ENCODE peak calls at places on chromosome 7, in nine cellular contexts. R is heart left ventricle, S is breast epithelium, G is A549, E is sigmoid colon, W is transverse colon, N is H1, A is tibial nerve, H is IMR-90. F is an unnamed sample.

GRCh38 chr7:101804642-101805401 is 12.6 kb upstream of the CUX1 start:
- DNase-seq in R (no peak), S (no peak), G (peak), E (no peak), W (peak), N (peak), A (no peak), H (no peak), F (no peak)

GRCh38 chr7:139813141-139813540 is 15.9 kb upstream of the TBXAS1 start:
- DNase-seq in R (no peak), S (no peak), G (no peak), E (no peak), W (no peak), N (no peak), A (no peak), H (no peak), F (no peak)

GRCh38 chr7:134513169-134513752 is 14.1 kb upstream of the AKR1B10 start:
- DNase-seq in R (peak), S (no peak), G (peak), E (no peak), W (peak), N (peak), A (no peak), H (peak), F (no peak)

GRCh38 chr7:94962661-94963060 is 55.3 kb downstream of the PPP1R9A start:
- DNase-seq in R (no peak), S (no peak), G (no peak), E (no peak), W (no peak), N (no peak), A (no peak), H (no peak), F (no peak)

GRCh38 chr7:86437951-86438450 is 205.7 kb upstream of the GRM3 start:
- DNase-seq in R (no peak), S (no peak), G (no peak), E (no peak), W (no peak), N (no peak), A (no peak), H (no peak), F (no peak)

GRCh38 chr7:18958627-18959026 is 158.8 kb downstream of the TWIST1 start:
- DNase-seq in R (no peak), S (no peak), G (no peak), E (no peak), W (no peak), N (no peak), A (no peak), H (peak), F (no peak)

GRCh38 chr7:53094827-53095226 is 59.4 kb downstream of the POM121L12 start:
- DNase-seq in R (no peak), S (no peak), G (no peak), E (no peak), W (no peak), N (no peak), A (no peak), H (no peak), F (no peak)

GRCh38 chr7:8221603-8222002 is 40.4 kb downstream of the ICA1 start:
- DNase-seq in R (no peak), S (no peak), G (no peak), E (no peak), W (no peak), N (no peak), A (no peak), H (no peak), F (no peak)

GRCh38 chr7:156834462-156834861 is 58.5 kb downstream of the LMBR1 start:
- DNase-seq in R (no peak), S (no peak), G (no peak), E (no peak), W (no peak), N (no peak), A (no peak), H (no peak), F (no peak)

GRCh38 chr7:112292162-112292561 is 85.7 kb downstream of the ZNF277 start:
- DNase-seq in R (no peak), S (no peak), G (no peak), E (no peak), W (no peak), N (no peak), A (no peak), H (no peak), F (no peak)

GRCh38 chr7:29320577-29320976 is 126.0 kb downstream of the CHN2 start:
- DNase-seq in R (no peak), S (no peak), G (no peak), E (no peak), W (no peak), N (no peak), A (no peak), H (no peak), F (no peak)

GRCh38 chr7:24926623-24927539 is 53.1 kb downstream of the OSBPL3 start:
- DNase-seq in R (no peak), S (no peak), G (no peak), E (no peak), W (no peak), N (no peak), A (no peak), H (peak), F (no peak)

GRCh38 chr7:47147213-47147631 is 434.7 kb downstream of the TNS3 start:
- DNase-seq in R (no peak), S (no peak), G (peak), E (no peak), W (no peak), N (no peak), A (no peak), H (no peak), F (no peak)

GRCh38 chr7:157717211-157718174 is 380.7 kb downstream of the DNAJB6 start:
- DNase-seq in R (peak), S (no peak), G (no peak), E (peak), W (no peak), N (no peak), A (no peak), H (no peak), F (no peak)

GRCh38 chr7:132410385-132410784 is 165.9 kb downstream of the PLXNA4 start:
- DNase-seq in R (peak), S (no peak), G (no peak), E (no peak), W (no peak), N (no peak), A (no peak), H (no peak), F (no peak)

GRCh38 chr7:137393570-137393969 is 50.0 kb upstream of the PTN start:
- DNase-seq in R (no peak), S (no peak), G (no peak), E (no peak), W (no peak), N (no peak), A (no peak), H (no peak), F (no peak)

GRCh38 chr7:130213820-130214219 is 6.2 kb downstream of the SSMEM1 start:
- DNase-seq in R (no peak), S (no peak), G (no peak), E (no peak), W (no peak), N (no peak), A (no peak), H (no peak), F (no peak)

GRCh38 chr7:82559203-82559805 is 115.7 kb upstream of the CACNA2D1 start:
- DNase-seq in R (peak), S (no peak), G (peak), E (no peak), W (peak), N (no peak), A (no peak), H (no peak), F (no peak)
- TF ChIP-seq POLR2A in R (no peak), S (no peak), G (no peak), E (no peak), W (no peak), N (no peak), A (no peak), H (no peak), F (no peak)

GRCh38 chr7:121083138-121083789 is 94.8 kb downstream of the CPED1 start:
- DNase-seq in R (no peak), S (no peak), G (no peak), E (no peak), W (no peak), N (no peak), A (no peak), H (peak), F (no peak)

GRCh38 chr7:121085922-121086321 is 97.4 kb downstream of the CPED1 start:
- DNase-seq in R (no peak), S (no peak), G (no peak), E (no peak), W (no peak), N (no peak), A (no peak), H (peak), F (no peak)

GRCh38 chr7:121084256-121084655 is 95.7 kb downstream of the CPED1 start:
- DNase-seq in R (no peak), S (no peak), G (no peak), E (no peak), W (no peak), N (no peak), A (no peak), H (peak), F (no peak)

GRCh38 chr7:121083790-121084251 is 95.3 kb downstream of the CPED1 start:
- DNase-seq in R (no peak), S (no peak), G (no peak), E (no peak), W (no peak), N (no peak), A (no peak), H (peak), F (no peak)

GRCh38 chr7:121084748-121085336 is 96.3 kb downstream of the CPED1 start:
- DNase-seq in R (peak), S (no peak), G (peak), E (no peak), W (no peak), N (no peak), A (no peak), H (peak), F (no peak)
- TF ChIP-seq POLR2A in R (no peak), S (no peak), G (no peak), E (no peak), W (no peak), N (no peak), A (no peak), H (peak), F (no peak)

GRCh38 chr7:73522081-73522818 is at the start of gene BAZ1B:
- DNase-seq in R (peak), S (peak), G (peak), E (peak), W (peak), N (peak), A (peak), H (peak), F (peak)

GRCh38 chr7:73518470-73518869 is 3.6 kb downstream of the BAZ1B start:
- DNase-seq in R (no peak), S (no peak), G (no peak), E (no peak), W (peak), N (no peak), A (no peak), H (no peak), F (no peak)

GRCh38 chr7:73519867-73520672 is 2.0 kb downstream of the BAZ1B start:
- DNase-seq in R (no peak), S (no peak), G (peak), E (no peak), W (peak), N (no peak), A (no peak), H (peak), F (no peak)

GRCh38 chr7:73520673-73521635 is 1.1 kb downstream of the BAZ1B start:
- DNase-seq in R (no peak), S (no peak), G (peak), E (no peak), W (no peak), N (no peak), A (no peak), H (peak), F (no peak)

DNA sequence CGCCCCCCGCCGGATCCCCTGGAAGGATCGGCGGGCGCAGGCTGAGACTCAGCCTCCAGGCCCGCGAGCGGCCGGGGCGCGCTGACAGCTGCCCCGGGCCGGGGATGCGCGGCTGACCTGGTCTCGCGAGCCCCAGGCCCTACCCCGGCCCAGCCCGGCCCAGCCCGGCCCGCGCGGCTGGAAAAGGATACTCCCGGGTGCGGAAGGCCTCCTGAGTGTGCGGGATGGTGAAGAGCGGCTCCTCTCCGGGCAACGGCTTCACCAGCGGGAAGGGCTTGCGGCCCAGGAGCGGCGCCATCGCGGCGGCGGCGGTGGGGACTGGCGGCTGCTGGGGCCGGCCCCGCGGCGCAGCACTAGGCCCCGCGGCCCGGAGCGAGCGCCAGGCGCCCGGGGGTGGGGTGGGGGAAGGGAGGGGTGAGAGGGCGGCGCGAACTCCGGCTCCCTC is 435 bp downstream of the BAZ1B start:
- DNase-seq in R (peak), S (peak), G (no peak), E (no peak), W (no peak), N (peak), A (no peak), H (peak), F (peak)
- TF ChIP-seq POLR2A in R (no peak), S (no peak), G (peak), E (no peak), W (no peak), N (no peak), A (no peak), H (peak), F (no peak)

DNA sequence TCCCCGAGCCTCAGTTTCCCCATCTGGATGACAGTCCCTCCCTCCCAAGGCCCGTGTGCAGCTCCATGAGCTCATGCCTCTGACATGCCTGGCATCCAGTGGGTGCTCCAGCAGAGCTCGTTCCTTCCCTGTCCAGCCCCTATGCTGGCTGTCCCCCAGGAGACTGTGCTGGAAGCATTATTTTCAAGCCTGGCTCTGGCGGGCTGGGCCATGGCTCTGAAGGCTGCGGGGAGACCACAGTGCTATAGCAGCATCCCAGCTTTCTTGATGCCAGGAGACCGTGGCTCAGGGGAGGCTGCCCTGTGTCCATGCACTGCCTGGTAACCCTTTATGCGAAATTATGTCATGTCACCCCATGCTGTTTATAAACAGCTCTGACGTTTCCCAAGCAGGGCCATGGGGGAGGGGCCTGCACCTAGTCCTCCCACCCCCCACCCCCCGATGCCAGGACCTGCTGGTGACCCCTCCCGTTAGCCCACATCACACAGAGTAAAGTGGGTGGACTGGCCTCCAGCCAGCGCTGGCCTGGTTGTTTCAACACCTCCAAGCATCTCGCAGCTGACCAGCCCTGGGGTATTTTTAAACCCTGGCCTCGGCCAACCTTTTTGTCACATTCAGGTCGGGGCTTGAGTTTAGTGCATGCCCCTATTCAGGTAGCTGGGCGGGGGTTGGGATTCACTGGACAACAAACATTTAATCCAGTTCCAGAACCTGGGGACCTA is 105.9 kb upstream of the ZNF716 start:
- DNase-seq in R (peak), S (no peak), G (no peak), E (no peak), W (no peak), N (no peak), A (no peak), H (no peak), F (no peak)
- TF ChIP-seq POLR2A in R (no peak), S (no peak), G (no peak), E (no peak), W (no peak), N (no peak), A (no peak), H (no peak), F (no peak)

GRCh38 chr7:100000239-100000638 is 15.2 kb upstream of the ZKSCAN1 start:
- DNase-seq in R (no peak), S (no peak), G (no peak), E (peak), W (no peak), N (no peak), A (no peak), H (no peak), F (no peak)

GRCh38 chr7:99992330-99993037 is 16.7 kb upstream of the AZGP1 start:
- DNase-seq in R (no peak), S (no peak), G (no peak), E (no peak), W (no peak), N (no peak), A (no peak), H (no peak), F (no peak)

GRCh38 chr7:99996755-99997544 is 18.4 kb upstream of the ZKSCAN1 start:
- DNase-seq in R (no peak), S (no peak), G (no peak), E (peak), W (no peak), N (no peak), A (no peak), H (no peak), F (no peak)

GRCh38 chr7:99994819-99995218 is 19.0 kb upstream of the AZGP1 start:
- DNase-seq in R (no peak), S (no peak), G (no peak), E (no peak), W (no peak), N (no peak), A (no peak), H (no peak), F (no peak)

DNA sequence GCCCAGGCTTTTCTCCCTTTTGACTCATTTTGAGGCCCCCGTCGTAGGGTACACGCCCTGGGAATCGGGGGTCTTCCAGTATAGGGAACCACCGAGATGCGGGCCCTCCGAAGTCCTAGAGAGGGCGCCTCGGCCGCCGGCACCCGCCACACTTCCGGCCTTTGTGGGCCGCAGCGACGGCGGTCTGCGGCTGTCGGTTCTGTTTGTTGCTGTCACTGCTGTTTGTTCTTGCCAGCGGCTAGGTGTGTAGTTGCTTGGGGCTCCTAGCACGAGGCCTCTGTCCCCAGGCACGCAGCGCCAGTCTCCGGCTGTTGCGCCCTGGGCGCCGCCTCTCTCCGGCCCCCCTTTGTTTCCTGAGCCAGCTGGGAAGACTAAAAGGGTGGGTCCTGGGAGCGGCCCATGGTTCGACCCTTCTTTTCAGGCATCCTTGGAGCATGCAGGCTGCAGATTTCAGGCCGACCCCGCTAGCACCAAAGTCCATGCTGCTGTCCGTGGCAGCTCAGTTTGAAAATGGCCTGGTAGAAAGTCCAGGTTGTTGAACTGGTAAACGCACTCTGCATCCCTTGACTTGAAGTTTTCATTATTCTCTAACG is 17.8 kb upstream of the ZKSCAN1 start:
- DNase-seq in R (peak), S (no peak), G (no peak), E (peak), W (peak), N (peak), A (no peak), H (no peak), F (no peak)
- TF ChIP-seq POLR2A in R (peak), S (no peak), G (no peak), E (peak), W (peak), N (peak), A (no peak), H (no peak), F (no peak)

GRCh38 chr7:55534916-55535636 is 37.2 kb downstream of the VOPP1 start:
- DNase-seq in R (no peak), S (no peak), G (no peak), E (no peak), W (no peak), N (no peak), A (no peak), H (no peak), F (no peak)
- TF ChIP-seq POLR2A in R (no peak), S (no peak), G (no peak), E (no peak), W (no peak), N (no peak), A (no peak), H (no peak), F (no peak)

DNA sequence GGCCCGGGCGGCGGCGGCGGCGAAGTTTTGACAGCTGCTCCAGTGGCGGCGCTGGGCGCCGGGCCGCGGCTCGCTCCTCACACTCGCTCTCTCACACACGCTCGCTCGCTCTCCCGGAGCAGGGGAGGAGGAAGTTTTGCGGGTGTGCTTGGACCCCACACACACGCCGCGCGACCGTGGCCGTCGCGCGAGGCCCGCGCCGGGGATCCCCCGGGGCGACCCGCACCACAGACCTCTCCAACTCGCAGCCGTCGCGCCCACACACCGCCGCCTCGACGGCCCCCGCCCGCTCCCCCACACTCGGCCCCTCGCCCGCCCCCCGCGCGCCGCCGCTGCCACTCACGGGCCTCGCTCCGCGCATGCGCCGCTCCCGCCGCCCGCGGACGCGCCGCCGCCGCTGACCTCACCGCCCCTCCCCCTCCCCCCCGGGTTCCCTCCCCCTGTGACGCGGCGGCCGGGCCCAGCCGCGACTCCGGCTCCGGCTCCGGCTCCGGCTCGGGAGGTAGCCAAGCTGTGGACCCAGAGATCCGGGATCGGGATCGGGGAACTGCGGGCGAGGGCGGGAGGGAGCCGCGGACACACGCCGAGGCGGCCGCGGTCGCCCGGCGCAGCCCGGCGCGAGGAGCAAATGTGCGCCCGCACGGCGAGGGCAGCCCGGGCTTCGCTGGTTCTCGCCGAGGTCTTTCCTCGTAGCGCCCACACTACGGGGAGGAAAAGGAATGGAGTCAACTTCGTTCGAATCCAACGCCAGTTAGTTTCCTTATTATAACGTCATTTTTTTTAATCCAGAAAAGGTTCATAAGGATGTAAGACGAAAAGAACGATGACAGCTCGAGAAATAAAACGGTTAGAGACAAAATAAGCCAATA is 710 bp upstream of the KMT2C start:
- DNase-seq in R (peak), S (peak), G (peak), E (peak), W (peak), N (peak), A (peak), H (peak), F (peak)
- TF ChIP-seq POLR2A in R (peak), S (no peak), G (peak), E (no peak), W (no peak), N (peak), A (peak), H (no peak), F (peak)

GRCh38 chr7:39566056-39566921 is at the start of gene YAE1:
- DNase-seq in R (peak), S (peak), G (peak), E (peak), W (peak), N (peak), A (peak), H (peak), F (peak)
- TF ChIP-seq POLR2A in R (peak), S (peak), G (peak), E (peak), W (peak), N (peak), A (no peak), H (peak), F (peak)

GRCh38 chr7:27116019-27116411 is 13.5 kb upstream of the HOXA2 start:
- DNase-seq in R (no peak), S (peak), G (no peak), E (no peak), W (no peak), N (peak), A (no peak), H (peak), F (no peak)

GRCh38 chr7:27113991-27114866 is 11.7 kb upstream of the HOXA2 start:
- DNase-seq in R (no peak), S (peak), G (peak), E (peak), W (peak), N (peak), A (no peak), H (peak), F (no peak)

GRCh38 chr7:27116521-27116946 is 14.0 kb downstream of the HOXA4 start:
- DNase-seq in R (no peak), S (no peak), G (no peak), E (no peak), W (no peak), N (no peak), A (no peak), H (peak), F (no peak)

GRCh38 chr7:27116962-27117686 is 13.4 kb downstream of the HOXA4 start:
- DNase-seq in R (no peak), S (no peak), G (no peak), E (peak), W (no peak), N (peak), A (no peak), H (peak), F (no peak)

GRCh38 chr7:27115161-27116018 is 12.9 kb upstream of the HOXA2 start:
- DNase-seq in R (no peak), S (peak), G (peak), E (peak), W (peak), N (peak), A (no peak), H (peak), F (no peak)
- TF ChIP-seq POLR2A in R (no peak), S (no peak), G (peak), E (no peak), W (peak), N (no peak), A (no peak), H (peak), F (no peak)

F was measured in esophagus muscularis mucosa.